ENCODE peak calls at places on chromosomes 11 and 22, in nine cellular contexts. P is mesendoderm, V is psoas muscle, U is colonic mucosa, D is GM23338, L is heart right ventricle, H is neuronal stem cell, A is PC-3, R is ovary. E is an unnamed sample. For H3K4me1, the result is how much of the 10 kb centered on the place peaks cover.

GRCh38 chr11:46299425-46300067 is 22.1 kb downstream of the CREB3L1 start:
- DNase-seq in P (no peak), V (no peak), U (no peak), D (no peak), L (no peak), H (no peak), A (peak), R (no peak), E (no peak)

GRCh38 chr11:30365793-30366517 is 43.1 kb downstream of the ARL14EP start:
- DNase-seq in P (peak), V (no peak), U (no peak), D (no peak), L (no peak), H (no peak), A (no peak), R (no peak), E (no peak)

GRCh38 chr11:73152861-73153483 is 10.9 kb upstream of the FCHSD2 start:
- DNase-seq in P (no peak), V (no peak), U (no peak), D (peak), L (no peak), H (no peak), A (peak), R (no peak), E (no peak)

GRCh38 chr11:47272706-47273105 is 2.8 kb downstream of the MADD start:
- DNase-seq in P (no peak), V (no peak), U (no peak), D (peak), L (no peak), H (no peak), A (no peak), R (no peak), E (no peak)

GRCh38 chr11:17403977-17404759 is 15.7 kb upstream of the KCNJ11 start:
- DNase-seq in P (no peak), V (no peak), U (no peak), D (no peak), L (no peak), H (no peak), A (no peak), R (no peak), E (no peak)

GRCh38 chr22:40890881-40891280 is 29.0 kb upstream of the DNAJB7 start:
- DNase-seq in P (no peak), V (no peak), U (no peak), D (no peak), L (no peak), H (no peak), A (no peak), R (no peak), E (no peak)

GRCh38 chr22:27349456-27349855 is 452.1 kb downstream of the MN1 start:
- DNase-seq in P (no peak), V (no peak), U (no peak), D (no peak), L (no peak), H (no peak), A (no peak), R (no peak), E (no peak)

GRCh38 chr11:130636672-130637463 is 188.4 kb downstream of the ADAMTS15 start:
- DNase-seq in P (peak), V (no peak), U (no peak), D (no peak), L (no peak), H (no peak), A (peak), R (no peak), E (no peak)

GRCh38 chr11:74929431-74930363 is 19.2 kb downstream of the XRRA1 start:
- DNase-seq in P (peak), V (peak), U (peak), D (peak), L (peak), H (peak), A (peak), R (peak), E (peak)

GRCh38 chr22:23370251-23370650 is 189.9 kb downstream of the BCR start:
- DNase-seq in P (no peak), V (no peak), U (no peak), D (no peak), L (no peak), H (no peak), A (no peak), R (no peak), E (no peak)

GRCh38 chr11:19087658-19088057 is 27.1 kb upstream of the MRGPRX2 start:
- DNase-seq in P (no peak), V (no peak), U (peak), D (no peak), L (no peak), H (no peak), A (peak), R (no peak), E (no peak)

GRCh38 chr11:25206762-25207161 is 709.9 kb downstream of the LUZP2 start:
- DNase-seq in P (no peak), V (no peak), U (no peak), D (no peak), L (no peak), H (no peak), A (no peak), R (no peak), E (no peak)

GRCh38 chr11:46560300-46561025 is 33.4 kb downstream of the AMBRA1 start:
- DNase-seq in P (no peak), V (no peak), U (peak), D (no peak), L (no peak), H (no peak), A (no peak), R (no peak), E (no peak)

GRCh38 chr11:87338046-87338639 is 300.4 kb downstream of the TMEM135 start:
- DNase-seq in P (no peak), V (no peak), U (no peak), D (no peak), L (no peak), H (no peak), A (peak), R (no peak), E (no peak)

GRCh38 chr22:36083056-36083455 is 54.4 kb upstream of the RBFOX2 start:
- DNase-seq in P (no peak), V (no peak), U (no peak), D (no peak), L (no peak), H (no peak), A (no peak), R (no peak), E (no peak)

GRCh38 chr11:107962181-107962580 is 33.9 kb downstream of the RAB39A start:
- DNase-seq in P (no peak), V (no peak), U (no peak), D (no peak), L (no peak), H (no peak), A (no peak), R (no peak), E (no peak)

GRCh38 chr11:72951815-72952340 is 137.7 kb downstream of the ATG16L2 start:
- DNase-seq in P (no peak), V (no peak), U (no peak), D (no peak), L (no peak), H (no peak), A (no peak), R (no peak), E (no peak)

GRCh38 chr22:39995346-39996252 is 845 bp downstream of the FAM83F start:
- DNase-seq in P (peak), V (no peak), U (peak), D (no peak), L (no peak), H (no peak), A (no peak), R (peak), E (no peak)

GRCh38 chr11:27228232-27228631 is 134.8 kb downstream of the CCDC34 start:
- DNase-seq in P (no peak), V (no peak), U (no peak), D (no peak), L (no peak), H (no peak), A (no peak), R (no peak), E (no peak)

GRCh38 chr11:14907411-14908213 is 15.6 kb upstream of the CYP2R1 start:
- DNase-seq in P (peak), V (peak), U (peak), D (peak), L (peak), H (no peak), A (peak), R (peak), E (peak)

GRCh38 chr11:1226226-1226961 is 3.5 kb downstream of the MUC5B start:
- DNase-seq in P (no peak), V (peak), U (peak), D (peak), L (no peak), H (no peak), A (no peak), R (peak), E (no peak)

GRCh38 chr11:77542296-77542695 is 47.5 kb upstream of the AQP11 start:
- DNase-seq in P (no peak), V (no peak), U (no peak), D (no peak), L (no peak), H (no peak), A (peak), R (no peak), E (no peak)

GRCh38 chr11:60908803-60909202 is 2.4 kb upstream of the PRPF19 start:
- DNase-seq in P (no peak), V (no peak), U (no peak), D (no peak), L (no peak), H (no peak), A (no peak), R (no peak), E (no peak)
- H3K4me1 ChIP-seq in P (under half), V (under half), U (under half), D (under half), L (under half), H (under half), A (under half), R (under half), E (half or more)

DNA sequence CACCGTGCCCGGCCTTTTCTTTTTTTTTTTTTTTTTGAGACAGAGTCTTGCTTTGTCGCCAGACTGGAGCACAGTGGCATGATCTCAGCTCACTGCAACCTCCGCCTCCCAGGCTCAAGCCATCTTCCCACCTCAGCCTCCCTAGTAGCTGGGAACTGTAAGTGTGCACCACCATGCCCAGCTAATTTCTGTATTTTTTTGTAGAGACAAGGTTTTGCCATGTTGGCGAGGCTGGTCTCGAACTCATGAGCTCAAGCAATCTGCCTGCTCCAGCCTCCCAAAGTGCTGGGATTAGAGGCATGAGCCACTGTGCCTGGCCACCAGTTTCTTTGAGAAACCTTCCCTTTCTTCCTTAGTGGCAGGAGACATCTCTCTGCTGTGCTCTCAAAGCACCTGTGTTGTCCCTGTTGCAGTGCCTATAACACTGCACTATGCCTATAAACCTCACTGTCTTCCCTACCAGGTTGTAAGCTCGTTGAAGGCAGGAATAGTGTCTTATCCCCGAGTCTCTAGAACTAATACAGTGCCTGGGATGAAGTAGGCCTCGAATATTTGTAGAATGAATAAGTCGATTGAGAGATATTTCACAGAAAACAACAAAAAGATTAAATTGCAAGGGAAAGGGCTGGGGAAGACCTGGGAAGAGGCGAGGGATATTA is 13.7 kb downstream of the TAGLN start:
- DNase-seq in P (no peak), V (no peak), U (no peak), D (no peak), L (no peak), H (no peak), A (no peak), R (no peak), E (no peak)
- H3K27ac ChIP-seq in P (no peak), V (no peak), U (no peak), D (no peak), L (no peak), H (no peak), A (no peak), R (no peak), E (no peak)

DNA sequence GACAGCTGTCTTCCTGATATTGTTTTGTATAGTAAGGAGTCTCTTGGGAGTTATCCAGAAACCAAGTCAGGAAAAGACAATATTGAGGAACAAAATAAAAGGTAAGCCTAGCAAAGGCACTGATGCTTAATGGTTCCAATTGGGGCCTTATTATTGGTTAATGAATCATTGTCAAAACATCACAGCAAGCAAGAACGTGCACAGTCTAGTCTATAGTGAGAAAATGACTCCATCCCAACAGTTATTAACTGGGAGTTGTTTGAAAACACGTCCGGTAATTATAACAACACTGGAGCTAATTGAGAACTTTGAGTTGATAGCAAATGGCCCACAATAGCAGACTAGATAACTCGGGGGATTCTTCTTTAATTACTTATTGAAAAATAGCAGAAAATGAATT is 17.7 kb downstream of the BSX start:
- DNase-seq in P (no peak), V (no peak), U (no peak), D (no peak), L (no peak), H (no peak), A (no peak), R (no peak), E (no peak)
- H3K4me3 ChIP-seq in P (no peak), V (no peak), U (no peak), D (no peak), L (no peak), H (no peak), A (no peak), R (no peak), E (no peak)

DNA sequence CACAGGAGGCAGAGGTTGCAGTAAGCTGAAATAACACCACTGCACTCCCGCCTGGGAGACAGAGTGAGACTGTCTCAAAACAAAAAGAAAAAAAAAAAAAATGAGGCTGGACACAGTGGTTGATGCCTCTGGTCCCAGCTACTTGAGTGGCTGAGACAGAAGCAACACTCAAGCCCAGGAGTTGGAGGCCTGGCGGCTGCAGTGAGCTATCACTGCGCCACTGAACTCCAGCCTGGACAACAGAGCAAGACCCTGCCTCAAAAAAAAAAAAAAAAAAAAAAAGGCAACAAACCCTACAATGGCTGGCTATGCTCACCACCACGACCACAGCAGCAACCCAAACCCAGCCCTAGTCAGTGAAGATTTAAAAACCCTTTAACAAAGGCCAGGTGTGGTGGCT is 8.2 kb downstream of the NAP1L4 start:
- DNase-seq in P (no peak), V (no peak), U (no peak), D (no peak), L (no peak), H (no peak), A (no peak), R (no peak), E (no peak)
- H3K4me1 ChIP-seq in P (under half), V (under half), U (under half), D (under half), L (under half), H (under half), A (under half), R (under half), E (half or more)

DNA sequence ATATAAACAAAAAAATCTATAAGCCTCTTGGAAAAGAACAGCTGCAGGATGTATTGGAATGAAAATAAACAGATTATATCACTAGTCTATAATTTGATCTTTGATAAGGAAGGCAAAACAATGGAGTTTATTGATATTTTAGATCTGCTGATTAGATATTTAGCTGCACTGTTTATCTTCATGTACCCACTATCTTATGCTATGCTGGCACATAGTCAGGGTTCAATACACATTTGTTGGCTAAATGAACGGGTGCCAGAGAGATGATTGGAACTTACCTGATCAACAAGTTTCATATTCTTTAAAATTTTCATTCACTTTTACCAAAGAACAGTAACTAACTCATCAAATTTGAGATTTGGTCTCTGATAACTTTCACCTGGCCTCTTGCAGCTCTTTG is 26.9 kb downstream of the MMP20 start:
- DNase-seq in P (no peak), V (no peak), U (no peak), D (no peak), L (no peak), H (no peak), A (no peak), R (no peak), E (no peak)
- H3K27ac ChIP-seq in P (no peak), V (no peak), U (no peak), D (no peak), L (no peak), H (no peak), A (peak), R (no peak), E (no peak)

GRCh38 chr22:46100401-46101105 is 49.8 kb upstream of the PPARA start:
- DNase-seq in P (no peak), V (no peak), U (no peak), D (no peak), L (no peak), H (no peak), A (no peak), R (no peak), E (no peak)
- H3K4me3 ChIP-seq in P (no peak), V (no peak), U (no peak), D (no peak), L (no peak), H (no peak), A (no peak), R (no peak), E (no peak)

GRCh38 chr22:33568934-33569496 is 351.3 kb downstream of the LARGE1 start:
- DNase-seq in P (peak), V (no peak), U (no peak), D (peak), L (no peak), H (no peak), A (no peak), R (no peak), E (no peak)

GRCh38 chr22:33565580-33565995 is 354.7 kb downstream of the LARGE1 start:
- DNase-seq in P (no peak), V (no peak), U (no peak), D (no peak), L (peak), H (no peak), A (no peak), R (no peak), E (no peak)

GRCh38 chr22:33570110-33570509 is 350.2 kb downstream of the LARGE1 start:
- DNase-seq in P (peak), V (no peak), U (no peak), D (peak), L (no peak), H (no peak), A (no peak), R (no peak), E (no peak)

GRCh38 chr22:33573479-33573878 is 346.8 kb downstream of the LARGE1 start:
- DNase-seq in P (no peak), V (no peak), U (no peak), D (no peak), L (no peak), H (no peak), A (no peak), R (no peak), E (no peak)

DNA sequence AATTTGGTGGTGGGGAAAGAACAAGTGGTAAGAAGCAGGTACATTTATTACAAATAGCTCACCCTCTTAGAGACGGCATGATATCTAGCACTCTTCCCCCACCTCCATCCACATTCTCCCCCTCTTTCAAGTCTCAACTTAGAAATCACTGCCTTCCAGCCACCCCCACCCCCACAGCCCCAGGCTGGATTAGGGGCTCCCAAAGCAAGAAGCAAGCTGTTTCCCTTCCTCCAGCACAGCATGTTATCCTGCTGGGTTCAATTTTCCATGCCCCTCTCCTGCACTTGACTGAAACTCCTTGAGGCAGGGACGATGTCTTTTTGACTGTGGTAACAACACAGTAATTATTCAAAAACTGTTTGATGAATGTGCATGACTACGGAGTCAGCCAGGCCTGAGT is 350.7 kb downstream of the LARGE1 start:
- DNase-seq in P (peak), V (no peak), U (no peak), D (peak), L (no peak), H (no peak), A (no peak), R (no peak), E (no peak)
- H3K4me1 ChIP-seq in P (under half), V (under half), U (under half), D (under half), L (under half), H (under half), A (under half), R (under half), E (under half)

GRCh38 chr22:17262976-17263375 is 43.7 kb upstream of the ADA2 start:
- DNase-seq in P (no peak), V (no peak), U (no peak), D (no peak), L (no peak), H (no peak), A (no peak), R (no peak), E (no peak)

GRCh38 chr22:17258015-17258827 is 39.0 kb upstream of the ADA2 start:
- DNase-seq in P (peak), V (peak), U (peak), D (peak), L (peak), H (peak), A (peak), R (no peak), E (no peak)

GRCh38 chr22:17260950-17261349 is 41.7 kb upstream of the ADA2 start:
- DNase-seq in P (peak), V (no peak), U (no peak), D (peak), L (no peak), H (no peak), A (no peak), R (no peak), E (no peak)

GRCh38 chr22:17257578-17257977 is 38.3 kb upstream of the ADA2 start:
- DNase-seq in P (no peak), V (no peak), U (no peak), D (peak), L (no peak), H (no peak), A (no peak), R (no peak), E (no peak)

DNA sequence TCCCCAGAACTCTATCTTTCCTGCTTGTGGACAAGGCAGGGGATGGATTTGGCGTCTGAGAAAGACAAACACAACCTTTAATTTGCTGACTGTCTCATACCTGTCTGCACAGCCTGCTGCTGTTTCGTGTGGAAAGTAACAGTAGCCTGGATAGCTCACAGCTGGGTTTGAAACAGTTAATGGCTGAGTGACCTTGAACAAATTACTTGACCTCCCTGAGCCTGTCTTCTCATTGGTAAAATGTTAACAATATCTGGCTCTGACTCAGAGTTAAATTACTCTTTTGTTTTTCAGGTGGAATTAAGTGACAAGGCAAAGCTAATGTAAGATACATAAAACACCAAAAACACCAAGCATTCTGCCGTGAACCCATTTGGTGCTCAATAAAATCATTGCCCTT is 41.1 kb upstream of the ADA2 start:
- DNase-seq in P (no peak), V (no peak), U (no peak), D (no peak), L (no peak), H (no peak), A (no peak), R (no peak), E (no peak)
- H3K27ac ChIP-seq in P (no peak), V (peak), U (no peak), D (peak), L (no peak), H (no peak), A (no peak), R (no peak), E (no peak)